ENCODE peak calls at places on chromosome 5, in six cellular contexts. T is HEK293T, P is HepG2, I is WTC11, H is GM12878, Z is H1. G is an unnamed sample.

GRCh38 chr5:6768590-6769230 is 55.5 kb downstream of the TENT4A start:
- DNase-seq in T (no peak), Z (no peak), I (no peak), P (peak), H (no peak), G (no peak)

GRCh38 chr5:135245521-135246499 is 153.2 kb downstream of the MACROH2A1 start:
- DNase-seq in T (no peak), H (no peak), P (no peak), Z (no peak), I (no peak), G (no peak)

GRCh38 chr5:84831701-84832100 is 447.0 kb upstream of the EDIL3 start:
- DNase-seq in Z (no peak), T (no peak), P (no peak), H (no peak), I (no peak), G (no peak)

GRCh38 chr5:151002250-151002649 is 18.1 kb upstream of the GPX3 start:
- DNase-seq in I (no peak), T (no peak), H (no peak), Z (no peak), P (peak), G (peak)

GRCh38 chr5:163503106-163504090 is 2.0 kb upstream of the MAT2B start:
- DNase-seq in H (peak), T (peak), I (peak), Z (peak), P (peak), G (peak)

GRCh38 chr5:111694183-111694582 is 62.8 kb downstream of the NREP start:
- DNase-seq in Z (no peak), I (no peak), P (no peak), H (no peak), T (no peak), G (no peak)

GRCh38 chr5:143183989-143184388 is 219.5 kb downstream of the NR3C1 start:
- DNase-seq in H (no peak), Z (no peak), T (no peak), P (no peak), I (no peak), G (no peak)

GRCh38 chr5:179858241-179858585 is 404 bp downstream of the MRNIP start:
- DNase-seq in I (peak), Z (no peak), P (peak), T (peak), H (peak), G (no peak)

GRCh38 chr5:77208507-77209163 is 1.8 kb upstream of the PDE8B start:
- DNase-seq in H (no peak), P (no peak), I (no peak), Z (no peak), T (no peak), G (no peak)

GRCh38 chr5:108818613-108819272 is 71.0 kb downstream of the FER start:
- DNase-seq in I (no peak), Z (no peak), P (no peak), T (no peak), H (peak), G (no peak)

GRCh38 chr5:168795943-168796342 is 216.8 kb upstream of the PANK3 start:
- DNase-seq in Z (no peak), T (no peak), H (no peak), P (no peak), I (no peak), G (no peak)

GRCh38 chr5:137659209-137659608 is 76.7 kb downstream of the KLHL3 start:
- DNase-seq in H (no peak), Z (no peak), P (no peak), T (no peak), I (no peak), G (no peak)

GRCh38 chr5:164289526-164289925 is 784.1 kb downstream of the MAT2B start:
- DNase-seq in H (no peak), I (no peak), P (no peak), Z (no peak), T (no peak), G (no peak)

GRCh38 chr5:458547-459353 is 15.8 kb downstream of the EXOC3 start:
- DNase-seq in Z (no peak), H (peak), P (no peak), I (no peak), T (no peak), G (no peak)

GRCh38 chr5:176692835-176693476 is 45.7 kb downstream of the TSPAN17 start:
- DNase-seq in Z (no peak), H (no peak), T (no peak), P (no peak), I (no peak), G (no peak)

GRCh38 chr5:151408633-151409243 is 38.7 kb upstream of the SLC36A1 start:
- DNase-seq in I (no peak), T (no peak), Z (no peak), P (no peak), H (no peak), G (no peak)

GRCh38 chr5:94057655-94058054 is 316.3 kb upstream of the POU5F2 start:
- DNase-seq in P (peak), I (no peak), H (no peak), Z (no peak), T (no peak), G (no peak)

GRCh38 chr5:146426853-146427618 is 20.1 kb upstream of the TCERG1 start:
- DNase-seq in H (no peak), Z (no peak), P (peak), I (no peak), T (peak), G (peak)

GRCh38 chr5:132237141-132237540 is 9.5 kb upstream of the P4HA2 start:
- DNase-seq in I (no peak), T (no peak), H (no peak), Z (no peak), P (no peak), G (no peak)

GRCh38 chr5:173020643-173021042 is 35.5 kb upstream of the CREBRF start:
- DNase-seq in H (no peak), Z (no peak), T (no peak), P (no peak), I (no peak), G (no peak)

GRCh38 chr5:174535691-174536090 is 188.7 kb upstream of the MSX2 start:
- DNase-seq in Z (no peak), T (no peak), P (no peak), I (no peak), H (no peak), G (peak)

GRCh38 chr5:132477784-132478497 is 12.6 kb downstream of the IRF1 start:
- DNase-seq in P (no peak), T (no peak), Z (no peak), H (no peak), I (no peak), G (no peak)

GRCh38 chr5:56625577-56625976 is 189.8 kb upstream of the MAP3K1 start:
- DNase-seq in Z (no peak), H (no peak), T (no peak), I (no peak), P (no peak), G (no peak)

GRCh38 chr5:157370967-157371366 is 89.0 kb upstream of the NIPAL4 start:
- DNase-seq in Z (no peak), I (peak), P (no peak), H (no peak), T (no peak), G (no peak)

GRCh38 chr5:122972877-122973276 is 63.6 kb downstream of the PPIC start:
- DNase-seq in T (no peak), H (no peak), P (no peak), Z (no peak), I (no peak), G (no peak)

GRCh38 chr5:14414615-14415515 is 166.7 kb upstream of the OTULINL start:
- DNase-seq in I (no peak), P (no peak), H (peak), Z (no peak), T (no peak), G (no peak)

GRCh38 chr5:180041501-180042274 is 29.9 kb downstream of the RNF130 start:
- DNase-seq in P (no peak), T (no peak), Z (no peak), I (no peak), H (no peak), G (no peak)

GRCh38 chr5:77778881-77779438 is 2.8 kb upstream of the TBCA start:
- DNase-seq in Z (no peak), T (no peak), I (no peak), P (no peak), H (no peak), G (no peak)

GRCh38 chr5:77952811-77953210 is 176.7 kb upstream of the TBCA start:
- DNase-seq in H (no peak), I (no peak), T (no peak), Z (no peak), P (no peak), G (no peak)

GRCh38 chr5:118233601-118234000 is 754.7 kb downstream of the DTWD2 start:
- DNase-seq in H (no peak), T (no peak), Z (no peak), P (no peak), I (no peak), G (no peak)

GRCh38 chr5:151213803-151214613 is 9.9 kb downstream of the CCDC69 start:
- DNase-seq in P (peak), Z (no peak), I (peak), H (peak), T (peak), G (no peak)

DNA sequence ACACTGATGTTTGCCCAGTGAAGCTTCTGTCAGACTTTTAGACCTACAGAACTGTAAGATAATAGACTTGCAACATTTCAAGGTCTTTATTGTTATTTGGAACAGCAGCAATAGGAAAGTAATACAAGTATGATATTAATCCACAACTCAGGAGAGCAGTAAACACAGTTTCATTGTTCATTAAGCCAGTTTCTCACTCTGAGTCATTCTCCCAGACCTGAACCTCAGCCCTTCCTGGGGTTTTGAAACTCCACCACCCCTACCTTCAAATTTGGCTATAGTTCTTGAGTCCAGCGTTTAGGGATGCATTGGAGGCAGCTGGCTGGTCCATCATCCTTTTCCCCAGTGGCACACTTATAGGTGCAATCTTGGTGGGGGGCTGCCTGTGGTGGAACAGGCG is 203.2 kb downstream of the RAB3C start:
- DNase-seq in P (no peak), H (no peak), T (no peak), Z (no peak), I (no peak), G (no peak)
- TF ChIP-seq SP1 in P (no peak), H (no peak), T (no peak), Z (no peak), I (no peak), G (no peak)

GRCh38 chr5:34045996-34046395 is 3.0 kb upstream of the C1QTNF3 start:
- DNase-seq in Z (no peak), P (peak), I (no peak), H (no peak), T (no peak), G (no peak)
- TF ChIP-seq SP1 in Z (no peak), P (no peak), I (no peak), H (no peak), T (no peak), G (no peak)

GRCh38 chr5:140251527-140251973 is 51.4 kb downstream of the PFDN1 start:
- DNase-seq in P (no peak), I (no peak), T (no peak), Z (no peak), H (peak), G (peak)
- TF ChIP-seq SP1 in P (no peak), I (no peak), T (no peak), Z (no peak), H (no peak), G (peak)

GRCh38 chr5:98248949-98249348 is 524.5 kb upstream of the RGMB start:
- DNase-seq in H (no peak), Z (no peak), T (no peak), I (no peak), P (no peak), G (no peak)
- TF ChIP-seq SP1 in H (no peak), Z (no peak), T (no peak), I (no peak), P (no peak), G (no peak)

DNA sequence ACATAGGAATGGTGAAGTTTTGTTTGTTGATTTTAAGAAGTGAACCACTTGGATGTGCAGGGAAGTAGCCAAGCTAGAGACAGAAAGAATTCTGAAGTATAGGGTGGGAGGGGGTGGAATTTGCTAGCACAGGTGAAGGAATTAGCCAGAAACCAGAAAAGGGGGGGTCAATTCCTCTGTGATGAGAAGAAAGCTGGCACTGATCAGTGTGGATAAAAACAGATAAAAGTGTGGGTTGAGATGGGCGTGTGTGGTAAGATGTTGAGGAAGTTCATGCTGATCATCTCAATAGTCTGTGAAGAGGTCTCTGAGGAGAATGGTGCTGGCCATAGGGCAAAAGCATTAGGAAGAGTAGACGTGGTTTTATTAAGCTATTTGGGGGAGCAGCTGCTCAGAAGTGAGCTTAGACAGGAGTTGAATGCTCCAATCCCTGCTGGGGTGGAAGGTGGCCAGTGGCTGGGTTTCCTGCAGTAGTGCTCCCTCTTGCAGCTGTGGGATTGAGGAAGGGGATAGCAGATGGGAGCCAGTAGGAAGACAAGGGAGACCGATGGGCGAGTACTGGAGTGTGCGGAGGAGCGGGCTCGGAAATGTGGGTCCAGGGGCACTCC is 88.7 kb upstream of the ELL2 start:
- DNase-seq in P (no peak), H (no peak), Z (no peak), I (no peak), T (no peak), G (no peak)
- TF ChIP-seq SP1 in P (no peak), H (no peak), Z (no peak), I (no peak), T (no peak), G (no peak)

GRCh38 chr5:38598994-38599611 is 42.7 kb upstream of the LIFR start:
- DNase-seq in H (no peak), Z (no peak), P (peak), T (no peak), I (no peak), G (peak)
- TF ChIP-seq SP1 in H (no peak), Z (no peak), P (no peak), T (no peak), I (no peak), G (peak)

GRCh38 chr5:1797855-1798254 is 1.8 kb downstream of the MRPL36 start:
- DNase-seq in T (no peak), H (no peak), Z (no peak), P (no peak), I (no peak), G (no peak)

GRCh38 chr5:1795506-1795905 is 4.1 kb downstream of the MRPL36 start:
- DNase-seq in I (no peak), T (no peak), Z (no peak), P (no peak), H (no peak), G (no peak)

GRCh38 chr5:1796371-1797108 is 3.1 kb downstream of the MRPL36 start:
- DNase-seq in T (no peak), Z (no peak), H (no peak), I (no peak), P (no peak), G (no peak)

GRCh38 chr5:1795931-1796330 is 3.7 kb downstream of the MRPL36 start:
- DNase-seq in T (no peak), I (no peak), P (no peak), Z (no peak), H (no peak), G (no peak)

DNA sequence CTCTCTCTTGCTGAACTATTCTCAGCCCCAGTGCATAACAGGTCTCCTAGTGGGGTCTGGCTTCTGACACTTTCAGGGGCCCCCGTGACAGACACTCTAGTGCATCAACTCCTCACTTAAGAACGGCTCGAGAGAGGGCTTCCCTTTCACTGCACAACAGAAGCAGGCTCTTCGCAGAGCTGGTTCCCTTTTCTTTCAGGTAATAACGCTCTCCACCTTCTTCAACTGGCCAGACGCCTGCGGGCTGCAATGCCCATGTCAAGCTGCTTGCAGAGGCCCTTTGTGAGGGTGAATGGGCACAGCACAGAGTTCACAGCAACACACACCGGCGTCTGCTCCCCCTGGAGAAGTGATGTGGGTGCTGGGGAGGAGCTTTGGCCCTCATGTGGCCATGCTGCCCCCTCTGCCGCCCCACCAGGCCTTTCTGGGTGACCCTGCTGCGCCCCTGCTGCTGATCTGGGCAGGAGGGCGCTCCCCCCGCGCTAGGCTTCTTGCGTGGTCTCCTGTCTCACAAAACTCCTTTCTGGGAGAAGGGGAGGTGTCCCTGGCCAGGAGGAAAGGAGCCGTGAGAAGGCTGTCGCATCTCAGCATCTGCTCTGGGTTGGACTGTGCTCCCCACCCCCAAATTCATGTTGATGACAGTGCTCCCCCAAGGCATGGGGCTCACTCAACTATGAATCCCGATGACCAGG is 2.4 kb downstream of the MRPL36 start:
- DNase-seq in T (no peak), P (no peak), I (no peak), Z (no peak), H (no peak), G (no peak)
- TF ChIP-seq SP1 in T (no peak), P (no peak), I (no peak), Z (no peak), H (no peak), G (no peak)

DNA sequence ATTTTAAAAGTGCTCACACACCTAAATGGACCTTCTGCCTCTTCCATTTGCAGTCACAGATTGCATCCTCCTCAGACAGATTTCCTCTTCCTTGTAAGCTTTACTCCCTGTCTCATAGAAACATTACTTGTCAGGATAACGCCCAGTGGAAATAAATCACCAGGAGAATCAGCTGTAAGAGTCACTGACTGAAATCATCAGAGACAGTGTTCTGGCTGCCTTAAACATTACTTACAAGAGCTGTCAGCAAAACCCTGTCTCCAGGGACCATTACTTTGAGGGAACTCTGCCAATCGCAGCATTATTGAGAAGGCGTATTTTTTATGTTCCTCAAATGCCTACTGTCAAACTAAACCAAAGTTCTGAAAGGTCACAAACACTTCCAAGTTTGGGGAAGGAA is 5.9 kb downstream of the DPYSL3 start:
- DNase-seq in I (no peak), P (no peak), T (no peak), H (no peak), Z (no peak), G (no peak)
- TF ChIP-seq SP1 in I (no peak), P (no peak), T (no peak), H (no peak), Z (no peak), G (no peak)

GRCh38 chr5:115869256-115869655 is 27.5 kb downstream of the AP3S1 start:
- DNase-seq in I (no peak), H (no peak), Z (no peak), T (no peak), P (no peak), G (no peak)

GRCh38 chr5:115875447-115875846 is 33.7 kb downstream of the AP3S1 start:
- DNase-seq in P (no peak), H (no peak), Z (no peak), T (peak), I (no peak), G (no peak)

GRCh38 chr5:115872447-115872846 is 30.7 kb downstream of the AP3S1 start:
- DNase-seq in I (no peak), H (no peak), Z (no peak), T (no peak), P (no peak), G (no peak)

DNA sequence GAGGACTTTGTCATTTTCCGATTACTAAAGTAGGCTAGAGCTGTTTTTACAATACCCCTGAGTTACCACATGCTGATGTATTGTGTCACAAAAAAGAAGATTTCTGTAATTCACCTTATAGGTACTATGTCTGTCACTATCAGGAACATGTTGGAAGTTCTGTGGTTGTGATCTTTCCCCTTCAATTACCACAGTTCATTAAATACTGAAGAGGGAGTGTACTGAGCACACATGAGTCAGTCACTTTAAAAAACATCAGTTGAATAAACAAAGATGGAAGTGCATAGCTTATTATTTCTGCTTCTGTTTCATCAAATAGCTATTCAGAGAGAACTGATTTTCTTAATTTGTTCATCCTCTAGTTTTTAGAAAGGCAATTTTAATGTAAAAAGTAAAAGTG is 31.7 kb downstream of the AP3S1 start:
- DNase-seq in H (no peak), P (no peak), Z (no peak), I (no peak), T (no peak), G (no peak)
- TF ChIP-seq SP1 in H (no peak), P (no peak), Z (no peak), I (no peak), T (no peak), G (peak)

DNA sequence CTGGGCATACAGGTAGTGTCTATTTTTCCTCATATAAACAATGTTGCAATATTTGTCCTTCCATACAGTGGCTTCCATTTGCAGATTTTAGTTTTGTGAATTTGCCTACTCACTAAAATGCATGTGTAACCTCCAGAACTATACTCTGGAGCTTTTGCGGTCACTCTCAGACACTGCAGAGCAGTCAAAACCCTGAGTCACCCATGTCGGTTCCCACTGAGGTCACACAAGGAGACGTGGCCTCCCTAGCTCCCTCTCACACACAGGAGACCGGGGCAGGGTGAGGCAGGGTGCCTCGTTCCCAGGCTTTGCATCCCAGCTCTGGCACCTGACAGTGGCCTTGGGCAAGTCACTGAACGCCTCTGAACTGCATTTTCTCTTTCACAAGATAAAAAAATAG is 55.5 kb upstream of the ZNF354A start:
- DNase-seq in T (no peak), P (no peak), I (no peak), H (no peak), Z (no peak), G (no peak)
- TF ChIP-seq SP1 in T (no peak), P (no peak), I (no peak), H (no peak), Z (no peak), G (no peak)